ENCODE peak calls at places on chromosomes 11 and 22, in seven cellular contexts. O is left ventricle myocardium inferior; Z is GM23248; K is effector memory CD4-positive, alpha-beta T cell; M is suprapubic skin; I is prostate gland; R is endothelial cell of umbilical vein. F is an unnamed sample. For H3K4me1, the result is how much of the 10 kb centered on the place peaks cover.

GRCh38 chr11:121048464-121049233 is 24.7 kb downstream of the TBCEL start:
- DNase-seq in O (no peak), Z (peak), K (no peak), M (no peak), I (no peak), R (no peak), F (no peak)

GRCh38 chr22:20131856-20132685 is 467 bp downstream of the ZDHHC8 start:
- DNase-seq in O (peak), Z (peak), K (peak), M (no peak), I (no peak), R (no peak), F (peak)

GRCh38 chr11:11202885-11203284 is 150.2 kb downstream of the CSNK2A3 start:
- DNase-seq in O (no peak), Z (peak), K (no peak), M (no peak), I (no peak), R (no peak), F (no peak)

GRCh38 chr11:128171496-128171895 is 415.9 kb downstream of the ETS1 start:
- DNase-seq in O (no peak), Z (peak), K (no peak), M (no peak), I (no peak), R (peak), F (no peak)

GRCh38 chr22:24474649-24475048 is 20.5 kb upstream of the UPB1 start:
- DNase-seq in O (no peak), Z (no peak), K (no peak), M (no peak), I (no peak), R (no peak), F (no peak)

GRCh38 chr22:35257002-35257320 is 332 bp upstream of the HMGXB4 start:
- DNase-seq in O (no peak), Z (no peak), K (no peak), M (no peak), I (no peak), R (no peak), F (no peak)

GRCh38 chr22:39556970-39557811 is 13.4 kb upstream of the CACNA1I start:
- DNase-seq in O (no peak), Z (peak), K (no peak), M (no peak), I (no peak), R (no peak), F (no peak)

GRCh38 chr11:46264976-46265375 is 12.5 kb upstream of the CREB3L1 start:
- DNase-seq in O (no peak), Z (no peak), K (no peak), M (no peak), I (no peak), R (no peak), F (no peak)

GRCh38 chr11:126111458-126112116 is 48.9 kb upstream of the CDON start:
- DNase-seq in O (peak), Z (peak), K (no peak), M (no peak), I (no peak), R (no peak), F (peak)

GRCh38 chr22:31124290-31124689 is 1.5 kb downstream of the INPP5J start:
- DNase-seq in O (no peak), Z (no peak), K (no peak), M (no peak), I (no peak), R (no peak), F (no peak)

GRCh38 chr11:2293396-2294339 is 8.1 kb downstream of the C11orf21 start:
- DNase-seq in O (no peak), Z (no peak), K (no peak), M (no peak), I (no peak), R (no peak), F (peak)

GRCh38 chr22:45603631-45604030 is 68.0 kb upstream of the ATXN10 start:
- DNase-seq in O (no peak), Z (peak), K (no peak), M (no peak), I (no peak), R (no peak), F (no peak)

GRCh38 chr11:64874841-64875240 is 3.6 kb downstream of the EHD1 start:
- DNase-seq in O (no peak), Z (no peak), K (no peak), M (no peak), I (no peak), R (no peak), F (no peak)

GRCh38 chr22:35677460-35678187 is 29.4 kb downstream of the APOL6 start:
- DNase-seq in O (no peak), Z (no peak), K (no peak), M (no peak), I (no peak), R (no peak), F (no peak)

GRCh38 chr11:117443269-117444186 is 115.9 kb downstream of the CEP164 start:
- DNase-seq in O (peak), Z (peak), K (no peak), M (no peak), I (peak), R (no peak), F (peak)

GRCh38 chr11:67278135-67278938 is 10.8 kb upstream of the ANKRD13D start:
- DNase-seq in O (no peak), Z (no peak), K (no peak), M (no peak), I (no peak), R (no peak), F (no peak)
- H3K4me1 ChIP-seq in O (half or more), Z (under half), K (half or more), M (half or more), I (under half), R (under half), F (half or more)

DNA sequence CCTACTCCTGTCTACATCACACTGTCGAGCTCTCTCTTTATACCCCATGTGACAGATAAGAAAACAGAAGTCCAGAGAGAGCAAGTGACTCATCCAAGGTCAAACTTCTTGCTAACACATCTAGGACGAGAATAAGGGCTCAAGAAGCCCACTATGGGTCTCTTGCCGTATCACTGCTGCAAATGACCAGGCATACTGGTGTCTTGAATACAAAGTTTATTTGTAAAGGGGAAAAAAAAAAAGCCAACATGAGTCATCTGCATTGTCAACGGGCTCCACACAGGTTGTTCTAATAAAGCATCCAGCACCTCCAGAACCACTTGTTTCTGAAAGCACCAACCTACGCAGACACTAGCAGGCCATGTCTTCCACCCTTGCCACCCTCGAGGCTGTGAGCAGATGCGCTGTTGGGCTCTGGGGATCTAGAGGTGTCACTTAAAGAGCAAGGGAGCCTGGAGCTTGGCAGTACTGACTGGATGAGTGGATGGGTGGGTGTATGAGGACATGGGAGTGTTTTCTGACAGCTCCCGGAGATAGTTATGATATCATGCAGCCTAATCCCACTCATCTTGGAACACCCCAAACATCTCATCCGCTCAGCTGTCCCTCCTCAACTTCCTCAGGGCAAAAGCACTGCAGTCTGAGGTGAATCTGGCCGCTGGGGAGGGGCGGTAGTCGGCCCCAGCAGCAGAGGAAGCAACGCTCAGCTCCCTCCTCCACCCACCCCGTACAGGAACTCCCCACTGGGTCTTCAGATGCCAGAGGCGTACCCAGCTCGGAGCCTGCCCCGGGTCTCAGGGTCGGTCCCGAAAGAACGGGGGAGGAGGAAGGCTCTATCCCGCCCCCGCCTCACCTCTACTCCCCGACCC is 1.1 kb downstream of the SMCO4 start:
- DNase-seq in O (peak), Z (peak), K (peak), M (no peak), I (peak), R (peak), F (peak)
- H3K4me1 ChIP-seq in O (half or more), Z (under half), K (under half), M (under half), I (under half), R (under half), F (half or more)

GRCh38 chr22:43153916-43154315 is 2.6 kb downstream of the TSPO start:
- DNase-seq in O (no peak), Z (peak), K (no peak), M (no peak), I (no peak), R (no peak), F (no peak)
- H3K4me1 ChIP-seq in O (under half), Z (under half), K (under half), M (half or more), I (under half), R (under half), F (half or more)

GRCh38 chr11:118526688-118527087 is 586 bp upstream of the TTC36 start:
- DNase-seq in O (no peak), Z (no peak), K (no peak), M (no peak), I (no peak), R (no peak), F (no peak)
- H3K4me1 ChIP-seq in O (under half), Z (under half), K (under half), M (under half), I (under half), R (under half), F (under half)

F was measured in stomach.